ENCODE peak calls at places on chromosomes 13 and 19, in seven cellular contexts. One of them, this sample, is unnamed.

GRCh38 chr19:3358919-3359849 is 7.2 kb upstream of the NFIC start:
- DNase-seq in glutamatergic neuron: peak
- DNase-seq in progenitor cell of endocrine pancreas: no peak
- DNase-seq in colonic mucosa: peak
- DNase-seq in esophagus squamous epithelium: no peak
- DNase-seq in osteocyte: peak
- DNase-seq in GM10248: peak
- DNase-seq in this sample: no peak

GRCh38 chr13:98890186-98890585 is 87.7 kb downstream of the DOCK9 start:
- DNase-seq in GM10248: no peak
- DNase-seq in osteocyte: no peak
- DNase-seq in colonic mucosa: no peak
- DNase-seq in progenitor cell of endocrine pancreas: no peak
- DNase-seq in esophagus squamous epithelium: no peak
- DNase-seq in glutamatergic neuron: no peak
- DNase-seq in this sample: no peak

GRCh38 chr13:113785051-113786010 is 26.3 kb downstream of the TMEM255B start:
- DNase-seq in glutamatergic neuron: no peak
- DNase-seq in esophagus squamous epithelium: no peak
- DNase-seq in osteocyte: no peak
- DNase-seq in GM10248: no peak
- DNase-seq in colonic mucosa: no peak
- DNase-seq in progenitor cell of endocrine pancreas: no peak
- DNase-seq in this sample: no peak

GRCh38 chr19:41431426-41432386 is 4.5 kb upstream of the B3GNT8 start:
- DNase-seq in progenitor cell of endocrine pancreas: no peak
- DNase-seq in osteocyte: no peak
- DNase-seq in colonic mucosa: no peak
- DNase-seq in esophagus squamous epithelium: no peak
- DNase-seq in glutamatergic neuron: no peak
- DNase-seq in GM10248: no peak
- DNase-seq in this sample: no peak

GRCh38 chr13:25267715-25268114 is 19.6 kb downstream of the MTMR6 start:
- DNase-seq in GM10248: no peak
- DNase-seq in progenitor cell of endocrine pancreas: no peak
- DNase-seq in glutamatergic neuron: no peak
- DNase-seq in osteocyte: no peak
- DNase-seq in esophagus squamous epithelium: no peak
- DNase-seq in colonic mucosa: no peak
- DNase-seq in this sample: no peak

GRCh38 chr13:72953391-72953960 is 105.3 kb upstream of the KLF5 start:
- DNase-seq in osteocyte: no peak
- DNase-seq in colonic mucosa: peak
- DNase-seq in esophagus squamous epithelium: no peak
- DNase-seq in glutamatergic neuron: no peak
- DNase-seq in GM10248: no peak
- DNase-seq in progenitor cell of endocrine pancreas: no peak
- DNase-seq in this sample: no peak

GRCh38 chr13:40318366-40318765 is 348.1 kb downstream of the FOXO1 start:
- DNase-seq in glutamatergic neuron: no peak
- DNase-seq in colonic mucosa: no peak
- DNase-seq in GM10248: no peak
- DNase-seq in esophagus squamous epithelium: no peak
- DNase-seq in osteocyte: no peak
- DNase-seq in progenitor cell of endocrine pancreas: no peak
- DNase-seq in this sample: no peak

GRCh38 chr19:55643003-55643732 is at the start of gene ZNF581:
- DNase-seq in esophagus squamous epithelium: no peak
- DNase-seq in osteocyte: peak
- DNase-seq in glutamatergic neuron: peak
- DNase-seq in colonic mucosa: peak
- DNase-seq in GM10248: peak
- DNase-seq in progenitor cell of endocrine pancreas: peak
- DNase-seq in this sample: peak

GRCh38 chr13:46475586-46475991 is 77.4 kb upstream of the LRCH1 start:
- DNase-seq in colonic mucosa: no peak
- DNase-seq in glutamatergic neuron: no peak
- DNase-seq in osteocyte: no peak
- DNase-seq in esophagus squamous epithelium: no peak
- DNase-seq in GM10248: no peak
- DNase-seq in progenitor cell of endocrine pancreas: no peak
- DNase-seq in this sample: no peak

GRCh38 chr19:49020931-49021895 is 2.9 kb downstream of the CGB3 start:
- DNase-seq in colonic mucosa: no peak
- DNase-seq in osteocyte: no peak
- DNase-seq in GM10248: no peak
- DNase-seq in glutamatergic neuron: no peak
- DNase-seq in progenitor cell of endocrine pancreas: no peak
- DNase-seq in esophagus squamous epithelium: no peak
- DNase-seq in this sample: no peak

GRCh38 chr13:101474419-101474957 is 22.0 kb downstream of the ITGBL1 start:
- DNase-seq in osteocyte: no peak
- DNase-seq in GM10248: no peak
- DNase-seq in progenitor cell of endocrine pancreas: no peak
- DNase-seq in colonic mucosa: no peak
- DNase-seq in esophagus squamous epithelium: no peak
- DNase-seq in glutamatergic neuron: peak
- DNase-seq in this sample: peak

GRCh38 chr19:46115396-46116109 is 8.9 kb downstream of the IGFL3 start:
- DNase-seq in progenitor cell of endocrine pancreas: no peak
- DNase-seq in GM10248: peak
- DNase-seq in colonic mucosa: no peak
- DNase-seq in osteocyte: no peak
- DNase-seq in esophagus squamous epithelium: no peak
- DNase-seq in glutamatergic neuron: no peak
- DNase-seq in this sample: no peak

GRCh38 chr19:51565583-51565982 is 5.5 kb upstream of the ZNF175 start:
- DNase-seq in osteocyte: peak
- DNase-seq in GM10248: no peak
- DNase-seq in progenitor cell of endocrine pancreas: no peak
- DNase-seq in glutamatergic neuron: no peak
- DNase-seq in colonic mucosa: no peak
- DNase-seq in esophagus squamous epithelium: no peak
- DNase-seq in this sample: no peak

GRCh38 chr19:36041831-36042230 is 9.2 kb upstream of the CLIP3 start:
- DNase-seq in glutamatergic neuron: no peak
- DNase-seq in osteocyte: no peak
- DNase-seq in esophagus squamous epithelium: no peak
- DNase-seq in GM10248: no peak
- DNase-seq in colonic mucosa: no peak
- DNase-seq in progenitor cell of endocrine pancreas: no peak
- DNase-seq in this sample: no peak

GRCh38 chr13:111216166-111216960 is 101.3 kb downstream of the ARHGEF7 start:
- DNase-seq in glutamatergic neuron: peak
- DNase-seq in GM10248: peak
- DNase-seq in colonic mucosa: peak
- DNase-seq in progenitor cell of endocrine pancreas: peak
- DNase-seq in esophagus squamous epithelium: no peak
- DNase-seq in osteocyte: peak
- DNase-seq in this sample: no peak

GRCh38 chr13:33512880-33513554 is 227.5 kb upstream of the STARD13 start:
- DNase-seq in progenitor cell of endocrine pancreas: no peak
- DNase-seq in glutamatergic neuron: no peak
- DNase-seq in osteocyte: no peak
- DNase-seq in colonic mucosa: no peak
- DNase-seq in esophagus squamous epithelium: no peak
- DNase-seq in GM10248: no peak
- DNase-seq in this sample: no peak

GRCh38 chr13:94345374-94346195 is 133.9 kb downstream of the DCT start:
- DNase-seq in osteocyte: no peak
- DNase-seq in glutamatergic neuron: no peak
- DNase-seq in esophagus squamous epithelium: no peak
- DNase-seq in GM10248: no peak
- DNase-seq in progenitor cell of endocrine pancreas: no peak
- DNase-seq in colonic mucosa: no peak
- DNase-seq in this sample: no peak

GRCh38 chr13:100526299-100527030 is 62.1 kb downstream of the GGACT start:
- DNase-seq in esophagus squamous epithelium: no peak
- DNase-seq in colonic mucosa: no peak
- DNase-seq in osteocyte: no peak
- DNase-seq in glutamatergic neuron: peak
- DNase-seq in progenitor cell of endocrine pancreas: no peak
- DNase-seq in GM10248: no peak
- DNase-seq in this sample: no peak

GRCh38 chr19:412356-413355 is 3.7 kb upstream of the C2CD4C start:
- DNase-seq in esophagus squamous epithelium: no peak
- DNase-seq in GM10248: no peak
- DNase-seq in progenitor cell of endocrine pancreas: peak
- DNase-seq in colonic mucosa: no peak
- DNase-seq in glutamatergic neuron: peak
- DNase-seq in osteocyte: no peak
- DNase-seq in this sample: no peak

GRCh38 chr19:39843919-39844793 is 2.0 kb downstream of the FBL start:
- DNase-seq in esophagus squamous epithelium: no peak
- DNase-seq in glutamatergic neuron: no peak
- DNase-seq in progenitor cell of endocrine pancreas: no peak
- DNase-seq in osteocyte: no peak
- DNase-seq in GM10248: peak
- DNase-seq in colonic mucosa: no peak
- DNase-seq in this sample: peak

GRCh38 chr19:39846678-39847486 is 703 bp upstream of the FBL start:
- DNase-seq in glutamatergic neuron: no peak
- DNase-seq in esophagus squamous epithelium: no peak
- DNase-seq in GM10248: no peak
- DNase-seq in osteocyte: no peak
- DNase-seq in colonic mucosa: peak
- DNase-seq in progenitor cell of endocrine pancreas: no peak
- DNase-seq in this sample: no peak

GRCh38 chr19:39846176-39846677 is at the start of gene FBL:
- DNase-seq in GM10248: peak
- DNase-seq in progenitor cell of endocrine pancreas: peak
- DNase-seq in esophagus squamous epithelium: peak
- DNase-seq in glutamatergic neuron: peak
- DNase-seq in osteocyte: peak
- DNase-seq in colonic mucosa: peak
- DNase-seq in this sample: peak

GRCh38 chr19:39845172-39845571 is 1.0 kb downstream of the FBL start:
- DNase-seq in glutamatergic neuron: no peak
- DNase-seq in colonic mucosa: no peak
- DNase-seq in esophagus squamous epithelium: no peak
- DNase-seq in GM10248: no peak
- DNase-seq in osteocyte: no peak
- DNase-seq in progenitor cell of endocrine pancreas: no peak
- DNase-seq in this sample: no peak

GRCh38 chr19:39845621-39846175 is 481 bp downstream of the FBL start:
- DNase-seq in esophagus squamous epithelium: no peak
- DNase-seq in glutamatergic neuron: peak
- DNase-seq in osteocyte: no peak
- DNase-seq in colonic mucosa: no peak
- DNase-seq in progenitor cell of endocrine pancreas: no peak
- DNase-seq in GM10248: no peak
- DNase-seq in this sample: no peak
- TF ChIP-seq CTCF in esophagus squamous epithelium: no peak
- TF ChIP-seq CTCF in glutamatergic neuron: no peak
- TF ChIP-seq CTCF in osteocyte: peak
- TF ChIP-seq CTCF in colonic mucosa: no peak
- TF ChIP-seq CTCF in progenitor cell of endocrine pancreas: no peak
- TF ChIP-seq CTCF in GM10248: no peak
- TF ChIP-seq CTCF in this sample: no peak

DNA sequence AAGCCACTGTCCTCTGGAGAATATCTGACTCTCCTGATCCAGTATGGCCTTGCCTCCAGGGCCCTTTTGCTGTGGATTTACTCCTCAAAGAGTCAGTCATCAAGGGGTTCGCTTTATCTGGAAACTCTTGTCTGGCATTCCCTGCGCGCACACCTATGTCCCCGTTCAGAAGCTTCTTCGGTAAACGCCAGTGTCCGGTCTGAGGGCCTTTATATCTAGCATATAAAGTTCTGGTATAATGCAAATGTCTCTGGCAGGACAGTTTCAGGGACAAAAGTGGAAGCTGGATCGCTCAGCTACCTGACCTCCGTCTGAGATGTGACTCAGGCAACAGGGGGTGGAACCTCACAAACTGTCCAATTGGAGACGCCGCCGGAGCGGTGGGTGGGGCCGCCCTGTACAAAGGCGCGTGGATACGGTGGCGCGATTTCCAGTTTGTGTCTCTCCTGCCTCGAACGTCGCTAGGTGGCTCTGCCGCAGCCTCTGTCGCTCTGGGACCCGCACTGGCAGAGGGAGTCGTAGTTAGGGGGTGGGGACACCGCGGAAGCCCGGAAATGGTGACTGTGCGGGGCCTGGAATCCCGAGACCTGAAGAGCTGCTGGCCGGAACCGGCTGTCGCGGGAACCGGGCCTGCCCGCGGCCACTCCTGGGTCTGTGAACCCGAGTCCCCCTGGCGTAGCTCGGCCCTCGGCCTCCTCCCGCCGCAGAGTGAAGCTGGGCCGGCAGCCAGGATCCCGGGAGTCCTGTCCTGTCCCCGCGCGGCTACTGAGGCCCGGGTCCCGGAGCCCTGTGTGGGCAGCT is 10.6 kb upstream of the ZNF709 start:
- DNase-seq in progenitor cell of endocrine pancreas: peak
- DNase-seq in GM10248: peak
- DNase-seq in esophagus squamous epithelium: peak
- DNase-seq in colonic mucosa: peak
- DNase-seq in glutamatergic neuron: peak
- DNase-seq in osteocyte: peak
- DNase-seq in this sample: peak
- TF ChIP-seq CTCF in progenitor cell of endocrine pancreas: peak
- TF ChIP-seq CTCF in GM10248: peak
- TF ChIP-seq CTCF in esophagus squamous epithelium: peak
- TF ChIP-seq CTCF in colonic mucosa: no peak
- TF ChIP-seq CTCF in glutamatergic neuron: no peak
- TF ChIP-seq CTCF in osteocyte: peak
- TF ChIP-seq CTCF in this sample: no peak

DNA sequence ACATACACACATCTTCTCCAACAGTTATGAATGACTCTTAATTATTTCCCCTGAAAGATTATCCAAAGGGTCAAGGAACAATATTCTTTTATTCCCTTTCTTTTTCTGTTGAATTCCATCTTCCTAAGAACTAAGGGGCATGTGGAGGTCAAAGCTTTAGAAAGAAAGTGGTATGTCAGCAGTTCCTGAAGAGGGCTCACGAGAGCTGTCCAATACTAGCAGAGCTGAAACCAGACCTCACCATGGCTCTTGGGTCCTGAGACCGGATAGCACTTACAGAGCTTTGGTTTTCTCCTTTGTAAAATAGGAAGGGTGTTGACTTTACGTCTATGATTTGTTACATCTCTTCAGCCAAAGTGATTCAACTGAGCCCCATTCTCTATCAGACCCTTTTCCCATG is 109.8 kb upstream of the FREM2 start:
- DNase-seq in esophagus squamous epithelium: no peak
- DNase-seq in osteocyte: no peak
- DNase-seq in progenitor cell of endocrine pancreas: no peak
- DNase-seq in GM10248: no peak
- DNase-seq in glutamatergic neuron: no peak
- DNase-seq in colonic mucosa: no peak
- DNase-seq in this sample: no peak
- TF ChIP-seq CTCF in esophagus squamous epithelium: no peak
- TF ChIP-seq CTCF in osteocyte: no peak
- TF ChIP-seq CTCF in progenitor cell of endocrine pancreas: no peak
- TF ChIP-seq CTCF in GM10248: no peak
- TF ChIP-seq CTCF in glutamatergic neuron: no peak
- TF ChIP-seq CTCF in colonic mucosa: no peak
- TF ChIP-seq CTCF in this sample: no peak

DNA sequence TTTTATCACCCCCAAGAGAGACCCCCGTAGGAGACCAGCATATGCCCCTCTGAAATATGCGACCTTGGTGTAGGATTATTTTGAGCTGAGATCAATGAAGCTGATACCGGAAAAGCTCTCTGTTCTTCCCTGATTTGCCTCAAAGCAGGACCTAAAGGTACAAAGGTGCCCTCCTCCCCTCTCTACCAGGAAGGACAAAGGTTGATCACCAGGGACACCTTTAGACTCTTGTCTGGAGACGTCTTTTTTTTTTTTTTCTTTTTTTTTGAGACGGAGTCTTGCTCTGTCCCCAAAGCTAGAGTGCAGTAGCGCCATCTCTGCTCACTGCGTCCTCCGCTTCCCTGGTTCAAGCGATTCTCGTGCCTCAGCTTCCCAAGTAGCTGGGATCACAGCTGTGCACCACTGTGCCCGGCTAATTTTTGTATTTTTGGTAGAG is 792 bp upstream of the PEX11G start:
- DNase-seq in progenitor cell of endocrine pancreas: no peak
- DNase-seq in colonic mucosa: peak
- DNase-seq in glutamatergic neuron: no peak
- DNase-seq in GM10248: peak
- DNase-seq in osteocyte: no peak
- DNase-seq in esophagus squamous epithelium: no peak
- DNase-seq in this sample: no peak
- TF ChIP-seq CTCF in progenitor cell of endocrine pancreas: no peak
- TF ChIP-seq CTCF in colonic mucosa: no peak
- TF ChIP-seq CTCF in glutamatergic neuron: no peak
- TF ChIP-seq CTCF in GM10248: no peak
- TF ChIP-seq CTCF in osteocyte: no peak
- TF ChIP-seq CTCF in esophagus squamous epithelium: no peak
- TF ChIP-seq CTCF in this sample: no peak